ENCODE peak calls at places on chromosome 11, in four cellular contexts. U is GM12891, X is K562, E is GM12878. H is an unnamed sample.

GRCh38 chr11:128045094-128045725 is 542.1 kb downstream of the ETS1 start:
- DNase-seq in U (no peak), X (no peak), E (no peak), H (no peak)

GRCh38 chr11:1785749-1786261 is 22.1 kb upstream of the CTSD start:
- DNase-seq in U (no peak), X (no peak), E (no peak), H (no peak)

GRCh38 chr11:2477254-2477653 is 32.4 kb downstream of the KCNQ1 start:
- DNase-seq in U (no peak), X (no peak), E (no peak), H (no peak)

GRCh38 chr11:64253481-64253880 is 2.2 kb downstream of the PLCB3 start:
- DNase-seq in U (no peak), X (no peak), E (no peak), H (no peak)

GRCh38 chr11:65851083-65851579 is 6.8 kb downstream of the CFL1 start:
- DNase-seq in U (no peak), X (peak), E (no peak), H (peak)

GRCh38 chr11:36465449-36466163 is 44.5 kb downstream of the TRAF6 start:
- DNase-seq in U (no peak), X (no peak), E (no peak), H (no peak)

GRCh38 chr11:100208207-100208606 is 478.9 kb upstream of the ARHGAP42 start:
- DNase-seq in U (no peak), X (no peak), E (no peak), H (no peak)

GRCh38 chr11:12973529-12974181 is 35.5 kb upstream of the RASSF10 start:
- DNase-seq in U (no peak), X (no peak), E (no peak), H (no peak)

GRCh38 chr11:4804280-4804679 is at the start of gene OR52R1:
- DNase-seq in U (no peak), X (no peak), E (no peak), H (no peak)

GRCh38 chr11:68042219-68043028 is 3.6 kb downstream of the TCIRG1 start:
- DNase-seq in U (no peak), X (peak), E (no peak), H (no peak)

GRCh38 chr11:95505927-95506426 is 275.0 kb upstream of the SESN3 start:
- DNase-seq in U (no peak), X (peak), E (no peak), H (peak)

GRCh38 chr11:111417011-111417765 is 38.1 kb upstream of the POU2AF1 start:
- DNase-seq in U (no peak), X (no peak), E (peak), H (peak)

GRCh38 chr11:57599381-57599780 is 1.9 kb downstream of the SERPING1 start:
- DNase-seq in U (no peak), X (no peak), E (no peak), H (no peak)

GRCh38 chr11:130512662-130513061 is 64.2 kb downstream of the ADAMTS15 start:
- DNase-seq in U (no peak), X (no peak), E (no peak), H (no peak)

GRCh38 chr11:101127699-101128570 is 1.7 kb downstream of the PGR start:
- DNase-seq in U (no peak), X (peak), E (no peak), H (no peak)

GRCh38 chr11:112863304-112863703 is 97.9 kb upstream of the NCAM1 start:
- DNase-seq in U (no peak), X (no peak), E (no peak), H (no peak)

GRCh38 chr11:20934521-20934920 is 265.1 kb downstream of the NELL1 start:
- DNase-seq in U (no peak), X (no peak), E (no peak), H (no peak)

GRCh38 chr11:108866781-108867180 is 201.9 kb downstream of the DDX10 start:
- DNase-seq in U (no peak), X (no peak), E (no peak), H (no peak)

GRCh38 chr11:12889243-12889642 is 119.9 kb upstream of the RASSF10 start:
- DNase-seq in U (no peak), X (no peak), E (no peak), H (peak)

GRCh38 chr11:97461934-97462333 is 1072.1 kb downstream of the JRKL start:
- DNase-seq in U (no peak), X (no peak), E (no peak), H (no peak)

GRCh38 chr11:116513278-116513823 is 259.4 kb downstream of the BUD13 start:
- DNase-seq in U (no peak), X (no peak), E (no peak), H (no peak)

GRCh38 chr11:29214833-29215232 is 802.0 kb downstream of the KCNA4 start:
- DNase-seq in U (no peak), X (no peak), E (no peak), H (no peak)

GRCh38 chr11:92269021-92269420 is 44.4 kb downstream of the FAT3 start:
- DNase-seq in U (no peak), X (no peak), E (no peak), H (no peak)

GRCh38 chr11:92322225-92322624 is 97.6 kb downstream of the FAT3 start:
- DNase-seq in U (no peak), X (no peak), E (no peak), H (no peak)

GRCh38 chr11:82754410-82754809 is 20.7 kb upstream of the FAM181B start:
- DNase-seq in U (no peak), X (no peak), E (no peak), H (no peak)

GRCh38 chr11:133747409-133747808 is 97.9 kb downstream of the SPATA19 start:
- DNase-seq in U (no peak), X (no peak), E (no peak), H (no peak)

GRCh38 chr11:122002047-122002446 is 114.0 kb downstream of the BLID start:
- DNase-seq in U (no peak), X (no peak), E (no peak), H (no peak)

DNA sequence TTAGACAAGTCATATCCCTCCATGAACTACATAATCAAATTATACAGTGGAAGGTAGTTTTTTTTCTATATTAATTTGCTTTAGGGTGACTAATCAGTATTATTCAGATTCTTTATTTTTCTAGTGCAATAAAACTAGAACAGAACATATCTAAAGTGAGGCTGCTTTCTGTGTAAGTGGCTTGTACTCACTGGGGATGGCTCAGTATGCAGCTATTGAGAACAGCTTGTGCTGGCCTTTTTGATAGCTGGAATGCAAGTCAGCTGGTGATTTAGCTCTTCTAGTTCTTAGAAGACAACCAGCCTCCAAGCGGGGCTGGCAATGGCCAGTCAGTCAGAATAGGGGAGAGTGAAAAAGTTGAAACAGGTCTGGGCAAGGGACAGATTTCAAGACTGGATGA is 119.4 kb downstream of the BLID start:
- DNase-seq in U (no peak), X (no peak), E (no peak), H (no peak)
- TF ChIP-seq POLR2AphosphoS5 in U (no peak), X (no peak), E (no peak), H (no peak)

DNA sequence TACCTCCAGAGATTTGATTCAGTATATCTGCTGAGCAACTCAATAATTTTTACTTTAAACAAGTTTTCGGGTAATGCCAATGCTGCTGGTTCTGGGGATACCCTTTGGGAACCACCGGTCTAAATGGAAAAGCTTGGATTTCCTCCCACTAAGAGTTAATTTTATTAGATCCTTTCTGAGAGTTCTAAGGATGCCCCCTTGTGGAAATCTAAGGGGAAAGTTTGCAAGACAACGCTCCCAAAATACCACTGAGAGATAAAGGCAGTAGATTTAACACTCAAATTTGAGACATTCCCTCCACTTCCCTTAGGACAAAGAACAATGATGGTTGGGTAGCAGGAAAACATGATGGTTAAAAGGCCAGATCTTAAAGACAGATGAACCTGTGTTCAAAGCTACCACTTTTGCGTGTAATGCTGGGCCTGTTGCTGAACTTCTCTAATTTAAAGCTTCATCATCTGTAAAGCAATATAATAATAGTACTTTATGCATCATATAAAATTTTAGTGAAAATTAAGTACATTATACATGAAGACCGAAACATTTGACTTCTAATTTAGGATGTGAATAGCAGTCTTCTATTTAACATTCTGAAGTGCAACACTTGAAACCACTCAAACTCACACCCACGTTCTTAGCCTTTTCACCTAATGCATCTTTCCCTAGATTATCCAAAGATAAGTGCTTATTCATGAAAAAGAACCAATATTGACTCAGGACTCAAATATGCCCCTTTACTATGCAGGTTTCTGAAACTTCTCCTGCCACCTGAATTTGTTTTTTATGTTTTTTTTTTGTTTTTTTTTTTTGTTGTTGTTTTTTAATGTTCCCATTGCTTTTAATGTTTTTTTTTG is 110.1 kb upstream of the LUZP2 start:
- DNase-seq in U (no peak), X (no peak), E (no peak), H (no peak)
- TF ChIP-seq SPI1 in U (no peak), X (no peak), E (no peak), H (no peak)

GRCh38 chr11:61072316-61073109 is 29.8 kb upstream of the CD5 start:
- DNase-seq in U (no peak), X (no peak), E (no peak), H (no peak)

GRCh38 chr11:61071880-61072279 is 30.4 kb upstream of the CD5 start:
- DNase-seq in U (no peak), X (no peak), E (no peak), H (no peak)

GRCh38 chr11:61069427-61069826 is 32.9 kb upstream of the CD5 start:
- DNase-seq in U (no peak), X (no peak), E (no peak), H (no peak)

GRCh38 chr11:61068581-61068980 is 33.7 kb upstream of the CD5 start:
- DNase-seq in U (no peak), X (no peak), E (no peak), H (no peak)

DNA sequence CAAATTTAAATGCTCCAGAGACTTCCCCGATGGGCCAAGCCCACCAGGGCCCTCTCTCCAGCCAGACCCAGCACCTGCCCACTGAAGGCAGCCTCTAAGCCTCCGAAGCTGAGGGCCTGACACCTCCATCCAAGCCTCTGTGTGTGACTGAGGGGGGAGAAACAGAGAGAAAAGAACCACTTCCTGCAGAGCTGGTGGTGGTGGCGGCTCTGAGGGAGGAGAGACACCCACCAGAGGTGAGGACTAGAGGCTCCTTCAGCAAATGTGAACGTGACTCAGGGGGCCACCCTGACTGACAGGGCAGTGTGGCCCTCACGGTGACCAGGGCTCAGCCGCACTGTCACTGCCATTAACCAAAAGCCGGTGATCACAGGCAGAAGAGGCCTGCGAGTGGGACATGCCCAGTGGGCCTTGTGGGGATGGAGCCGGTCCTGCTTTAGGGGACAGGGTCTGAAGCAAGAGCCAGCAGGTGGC is 31.0 kb upstream of the CD5 start:
- DNase-seq in U (peak), X (no peak), E (no peak), H (no peak)
- TF ChIP-seq POLR2AphosphoS5 in U (peak), X (no peak), E (peak), H (no peak)

DNA sequence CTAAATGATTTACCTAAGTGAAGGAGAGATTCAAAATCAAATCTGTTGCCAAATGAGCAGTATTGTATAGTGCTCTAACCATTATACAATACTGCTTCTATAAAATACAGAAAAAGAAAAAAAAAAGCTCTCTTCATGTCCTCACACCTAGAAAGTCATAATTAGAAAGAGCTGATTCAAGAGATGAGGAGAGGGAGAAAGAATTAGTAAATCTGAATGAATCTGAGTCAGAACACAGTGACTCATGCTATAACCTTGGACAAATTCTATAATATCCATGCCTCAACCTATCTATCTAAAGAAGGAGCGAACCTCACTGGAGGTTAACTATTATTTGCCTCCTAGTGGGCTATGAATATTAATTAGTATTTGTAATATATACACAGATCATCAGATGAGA is 29.4 kb downstream of the AMBRA1 start:
- DNase-seq in U (no peak), X (no peak), E (no peak), H (no peak)
- TF ChIP-seq SPI1 in U (no peak), X (no peak), E (no peak), H (no peak)

GRCh38 chr11:16791494-16791961 is 53.1 kb downstream of the C11orf58 start:
- DNase-seq in U (no peak), X (no peak), E (no peak), H (no peak)
- TF ChIP-seq POLR2AphosphoS5 in U (no peak), X (no peak), E (no peak), H (no peak)

GRCh38 chr11:76626921-76627391 is 43.6 kb downstream of the LRRC32 start:
- DNase-seq in U (peak), X (no peak), E (peak), H (peak)
- TF ChIP-seq SPI1 in U (peak), X (no peak), E (peak), H (peak)

GRCh38 chr11:119316729-119317591 is at the start of gene MCAM:
- DNase-seq in U (peak), X (peak), E (no peak), H (no peak)

GRCh38 chr11:119319136-119319701 is 2.3 kb upstream of the MCAM start:
- DNase-seq in U (peak), X (no peak), E (no peak), H (no peak)

GRCh38 chr11:119319702-119320592 is 3.0 kb upstream of the MCAM start:
- DNase-seq in U (peak), X (peak), E (no peak), H (no peak)

GRCh38 chr11:119317592-119318239 is 786 bp upstream of the MCAM start:
- DNase-seq in U (no peak), X (no peak), E (no peak), H (no peak)

DNA sequence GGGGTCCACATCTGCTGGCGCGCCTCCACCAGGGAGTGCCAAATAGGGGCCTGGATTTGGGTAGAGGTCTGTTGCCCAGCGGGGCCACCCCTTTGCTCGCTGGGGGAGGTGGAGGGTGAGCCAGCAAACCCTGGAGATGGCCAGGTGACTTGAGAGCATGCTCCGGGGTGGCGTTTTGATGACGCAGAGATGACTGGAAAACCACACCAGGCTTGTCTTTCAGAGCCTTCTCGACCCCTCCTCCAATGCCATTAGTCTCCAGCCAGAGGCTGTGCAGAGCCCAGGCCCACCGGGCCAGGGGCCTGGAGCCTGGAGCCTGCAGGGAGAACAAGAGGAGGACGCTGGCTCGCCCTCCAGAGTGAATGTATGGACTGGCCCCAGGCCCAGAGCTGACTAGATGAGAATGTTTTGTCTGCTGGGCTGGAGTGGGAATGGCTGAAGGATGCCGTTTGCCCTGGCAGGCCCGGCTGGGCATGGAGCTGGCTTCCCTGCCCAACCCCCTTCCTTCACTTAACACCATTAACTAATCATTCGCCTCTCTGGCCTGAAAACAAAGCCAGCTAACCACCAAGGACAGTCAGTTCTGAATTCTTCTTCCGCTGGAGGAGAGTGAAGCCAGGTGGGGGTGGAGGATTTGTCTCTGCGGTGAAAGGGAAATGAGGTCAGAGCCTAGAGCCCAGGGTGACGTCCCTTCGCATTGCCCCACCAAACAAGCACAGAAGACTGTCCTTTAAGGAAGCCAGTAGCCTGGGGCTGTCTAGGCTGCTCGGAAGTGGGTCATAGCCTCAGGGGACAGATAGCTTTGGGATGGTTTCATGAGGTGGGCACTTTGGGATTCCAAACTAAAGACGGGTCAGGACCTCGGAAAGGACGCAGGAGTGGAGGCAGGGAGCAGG is 1.6 kb upstream of the MCAM start:
- DNase-seq in U (peak), X (peak), E (peak), H (peak)
- TF ChIP-seq POLR2AphosphoS5 in U (no peak), X (peak), E (peak), H (no peak)

GRCh38 chr11:86787651-86788050 is 12.7 kb upstream of the PRSS23 start:
- DNase-seq in U (no peak), X (no peak), E (no peak), H (no peak)

GRCh38 chr11:86785576-86785975 is 14.8 kb upstream of the PRSS23 start:
- DNase-seq in U (no peak), X (no peak), E (no peak), H (no peak)

GRCh38 chr11:86790073-86790727 is 10.1 kb upstream of the PRSS23 start:
- DNase-seq in U (no peak), X (peak), E (no peak), H (no peak)

GRCh38 chr11:86784247-86784681 is 16.1 kb upstream of the PRSS23 start:
- DNase-seq in U (no peak), X (no peak), E (no peak), H (no peak)

GRCh38 chr11:86787018-86787417 is 13.3 kb upstream of the PRSS23 start:
- DNase-seq in U (no peak), X (no peak), E (no peak), H (no peak)
- TF ChIP-seq SPI1 in U (no peak), X (no peak), E (no peak), H (no peak)

GRCh38 chr11:35313066-35313765 is 106.1 kb downstream of the SLC1A2 start:
- DNase-seq in U (peak), X (no peak), E (peak), H (no peak)
- TF ChIP-seq POLR2AphosphoS5 in U (no peak), X (no peak), E (no peak), H (no peak)

GRCh38 chr11:125132586-125132985 is 21.2 kb upstream of the TMEM218 start:
- DNase-seq in U (no peak), X (no peak), E (no peak), H (no peak)

GRCh38 chr11:125123947-125124633 is 12.7 kb upstream of the TMEM218 start:
- DNase-seq in U (no peak), X (peak), E (no peak), H (peak)

GRCh38 chr11:125128450-125128849 is 17.0 kb upstream of the TMEM218 start:
- DNase-seq in U (no peak), X (no peak), E (no peak), H (no peak)

GRCh38 chr11:125132071-125132470 is 20.6 kb upstream of the TMEM218 start:
- DNase-seq in U (no peak), X (no peak), E (no peak), H (no peak)

GRCh38 chr11:125129316-125129990 is 18.0 kb upstream of the TMEM218 start:
- DNase-seq in U (no peak), X (no peak), E (no peak), H (no peak)
- TF ChIP-seq SPI1 in U (no peak), X (no peak), E (no peak), H (no peak)